ENCODE peak calls at places on chromosomes 4 and X, in four cellular contexts. One of them, this sample, is unnamed.

GRCh38 chr4:8230891-8231290 is 31.8 kb downstream of the SH3TC1 start:
- DNase-seq in upper lobe of left lung: no peak
- DNase-seq in uterus: no peak
- DNase-seq in HFF-Myc: no peak
- DNase-seq in this sample: no peak

GRCh38 chrX:23773601-23774175 is 9.3 kb upstream of the SAT1 start:
- DNase-seq in upper lobe of left lung: peak
- DNase-seq in uterus: no peak
- DNase-seq in HFF-Myc: no peak
- DNase-seq in this sample: peak

GRCh38 chrX:16462912-16463311 is 187.0 kb upstream of the S100G start:
- DNase-seq in upper lobe of left lung: no peak
- DNase-seq in uterus: peak
- DNase-seq in HFF-Myc: no peak
- DNase-seq in this sample: no peak

GRCh38 chr4:173524218-173525117 is 5.6 kb downstream of the HAND2 start:
- DNase-seq in upper lobe of left lung: no peak
- DNase-seq in uterus: no peak
- DNase-seq in HFF-Myc: no peak
- DNase-seq in this sample: peak

GRCh38 chr4:174213734-174214101 is 69.7 kb downstream of the FBXO8 start:
- DNase-seq in upper lobe of left lung: no peak
- DNase-seq in uterus: no peak
- DNase-seq in HFF-Myc: no peak
- DNase-seq in this sample: peak

GRCh38 chr4:185833055-185833598 is 21.1 kb upstream of the SORBS2 start:
- DNase-seq in upper lobe of left lung: no peak
- DNase-seq in uterus: no peak
- DNase-seq in HFF-Myc: no peak
- DNase-seq in this sample: no peak

GRCh38 chr4:33494150-33494549 is 2750.2 kb downstream of the ARAP2 start:
- DNase-seq in upper lobe of left lung: no peak
- DNase-seq in uterus: no peak
- DNase-seq in HFF-Myc: no peak
- DNase-seq in this sample: no peak

GRCh38 chr4:23337292-23337691 is 552.6 kb downstream of the PPARGC1A start:
- DNase-seq in upper lobe of left lung: no peak
- DNase-seq in uterus: no peak
- DNase-seq in HFF-Myc: no peak
- DNase-seq in this sample: no peak

GRCh38 chrX:67545772-67546495 is 2.1 kb downstream of the AR start:
- DNase-seq in upper lobe of left lung: peak
- DNase-seq in uterus: peak
- DNase-seq in HFF-Myc: no peak
- DNase-seq in this sample: peak

GRCh38 chr4:8224596-8225289 is 25.7 kb downstream of the SH3TC1 start:
- DNase-seq in upper lobe of left lung: no peak
- DNase-seq in uterus: no peak
- DNase-seq in HFF-Myc: no peak
- DNase-seq in this sample: no peak

GRCh38 chr4:89658701-89659024 is 178.3 kb downstream of the SNCA start:
- DNase-seq in upper lobe of left lung: no peak
- DNase-seq in uterus: no peak
- DNase-seq in HFF-Myc: no peak
- DNase-seq in this sample: no peak

GRCh38 chr4:81137894-81138293 is 77.1 kb downstream of the PRKG2 start:
- DNase-seq in upper lobe of left lung: no peak
- DNase-seq in uterus: no peak
- DNase-seq in HFF-Myc: no peak
- DNase-seq in this sample: no peak

GRCh38 chr4:154719087-154719486 is 24.7 kb upstream of the LRAT start:
- DNase-seq in upper lobe of left lung: no peak
- DNase-seq in uterus: no peak
- DNase-seq in HFF-Myc: peak
- DNase-seq in this sample: no peak

GRCh38 chr4:81314196-81314896 is 99.3 kb upstream of the PRKG2 start:
- DNase-seq in upper lobe of left lung: peak
- DNase-seq in uterus: no peak
- DNase-seq in HFF-Myc: peak
- DNase-seq in this sample: no peak

GRCh38 chrX:103215768-103216085 is 819 bp downstream of the BEX4 start:
- DNase-seq in upper lobe of left lung: no peak
- DNase-seq in uterus: no peak
- DNase-seq in HFF-Myc: no peak
- DNase-seq in this sample: no peak

GRCh38 chr4:145420595-145421214 is 60.9 kb upstream of the SMAD1 start:
- DNase-seq in upper lobe of left lung: no peak
- DNase-seq in uterus: no peak
- DNase-seq in HFF-Myc: no peak
- DNase-seq in this sample: no peak

GRCh38 chr4:145427991-145428390 is 53.7 kb upstream of the SMAD1 start:
- DNase-seq in upper lobe of left lung: no peak
- DNase-seq in uterus: no peak
- DNase-seq in HFF-Myc: no peak
- DNase-seq in this sample: no peak

GRCh38 chr4:145427221-145427620 is 54.4 kb upstream of the SMAD1 start:
- DNase-seq in upper lobe of left lung: no peak
- DNase-seq in uterus: no peak
- DNase-seq in HFF-Myc: no peak
- DNase-seq in this sample: no peak

GRCh38 chr4:145418739-145419138 is 62.9 kb upstream of the SMAD1 start:
- DNase-seq in upper lobe of left lung: no peak
- DNase-seq in uterus: no peak
- DNase-seq in HFF-Myc: no peak
- DNase-seq in this sample: no peak

GRCh38 chr4:145423017-145423708 is 58.5 kb upstream of the SMAD1 start:
- DNase-seq in upper lobe of left lung: no peak
- DNase-seq in uterus: no peak
- DNase-seq in HFF-Myc: no peak
- DNase-seq in this sample: no peak
- TF ChIP-seq CTCF in upper lobe of left lung: no peak
- TF ChIP-seq CTCF in uterus: no peak
- TF ChIP-seq CTCF in HFF-Myc: no peak
- TF ChIP-seq CTCF in this sample: no peak

DNA sequence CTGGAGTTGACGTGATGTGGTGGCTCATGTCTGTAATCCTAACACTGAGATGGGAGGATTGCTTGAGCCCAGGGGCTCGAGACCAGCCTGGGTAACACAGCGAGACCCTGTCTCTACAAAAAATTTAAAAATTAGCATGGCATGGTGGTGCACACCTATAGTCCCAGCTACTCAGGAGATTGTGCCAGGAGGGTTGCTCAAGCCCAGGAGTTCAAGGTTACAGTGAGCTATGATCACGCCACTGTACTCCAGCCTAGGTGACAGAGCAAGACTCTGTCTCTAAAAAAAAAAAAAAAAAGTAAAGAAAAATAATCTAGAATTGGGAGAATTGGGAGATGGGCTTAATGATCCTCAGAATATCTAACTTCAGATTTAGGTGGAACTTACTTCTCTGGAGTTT is 51.1 kb downstream of the MSN start:
- DNase-seq in upper lobe of left lung: no peak
- DNase-seq in uterus: no peak
- DNase-seq in HFF-Myc: no peak
- DNase-seq in this sample: no peak
- TF ChIP-seq CTCF in upper lobe of left lung: no peak
- TF ChIP-seq CTCF in uterus: no peak
- TF ChIP-seq CTCF in HFF-Myc: no peak
- TF ChIP-seq CTCF in this sample: no peak

GRCh38 chrX:115563633-115564182 is 2.7 kb downstream of the PLS3 start:
- DNase-seq in upper lobe of left lung: no peak
- DNase-seq in uterus: no peak
- DNase-seq in HFF-Myc: no peak
- DNase-seq in this sample: no peak
- TF ChIP-seq CTCF in upper lobe of left lung: no peak
- TF ChIP-seq CTCF in uterus: no peak
- TF ChIP-seq CTCF in HFF-Myc: no peak
- TF ChIP-seq CTCF in this sample: no peak

GRCh38 chrX:151796576-151796975 is 62.0 kb downstream of the CNGA2 start:
- DNase-seq in upper lobe of left lung: no peak
- DNase-seq in uterus: no peak
- DNase-seq in HFF-Myc: no peak
- DNase-seq in this sample: no peak
- TF ChIP-seq CTCF in upper lobe of left lung: no peak
- TF ChIP-seq CTCF in uterus: no peak
- TF ChIP-seq CTCF in HFF-Myc: no peak
- TF ChIP-seq CTCF in this sample: no peak

GRCh38 chrX:150364347-150365050 is 1.4 kb downstream of the MAMLD1 start:
- DNase-seq in upper lobe of left lung: no peak
- DNase-seq in uterus: no peak
- DNase-seq in HFF-Myc: no peak
- DNase-seq in this sample: no peak

GRCh38 chrX:150365051-150365952 is 2.2 kb downstream of the MAMLD1 start:
- DNase-seq in upper lobe of left lung: peak
- DNase-seq in uterus: peak
- DNase-seq in HFF-Myc: no peak
- DNase-seq in this sample: peak

GRCh38 chrX:150363561-150364346 is 637 bp downstream of the MAMLD1 start:
- DNase-seq in upper lobe of left lung: no peak
- DNase-seq in uterus: peak
- DNase-seq in HFF-Myc: no peak
- DNase-seq in this sample: no peak

GRCh38 chrX:150366951-150367545 is 3.9 kb downstream of the MAMLD1 start:
- DNase-seq in upper lobe of left lung: no peak
- DNase-seq in uterus: no peak
- DNase-seq in HFF-Myc: no peak
- DNase-seq in this sample: no peak

GRCh38 chrX:150365953-150366911 is 3.1 kb downstream of the MAMLD1 start:
- DNase-seq in upper lobe of left lung: no peak
- DNase-seq in uterus: peak
- DNase-seq in HFF-Myc: no peak
- DNase-seq in this sample: no peak
- TF ChIP-seq CTCF in upper lobe of left lung: no peak
- TF ChIP-seq CTCF in uterus: no peak
- TF ChIP-seq CTCF in HFF-Myc: peak
- TF ChIP-seq CTCF in this sample: no peak

DNA sequence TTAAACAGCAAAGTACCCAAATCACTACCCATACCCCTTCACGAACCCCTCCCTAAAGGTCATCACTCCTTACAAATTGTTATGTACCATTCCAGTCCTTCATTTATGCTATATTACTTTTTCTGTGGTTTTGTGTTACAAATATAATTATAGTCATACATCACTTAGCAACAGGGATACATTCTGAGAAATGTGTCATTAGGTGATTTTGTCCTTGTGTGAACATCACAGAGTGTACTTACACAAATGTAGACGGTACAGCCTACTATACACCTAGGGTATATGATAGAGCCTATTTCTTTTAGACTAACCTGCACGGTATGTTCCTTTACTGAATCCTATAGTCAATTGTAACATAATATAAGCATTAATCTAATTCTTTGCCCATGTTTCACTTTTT is 61.9 kb downstream of the ASB9 start:
- DNase-seq in upper lobe of left lung: no peak
- DNase-seq in uterus: no peak
- DNase-seq in HFF-Myc: no peak
- DNase-seq in this sample: no peak
- TF ChIP-seq CTCF in upper lobe of left lung: no peak
- TF ChIP-seq CTCF in uterus: no peak
- TF ChIP-seq CTCF in HFF-Myc: no peak
- TF ChIP-seq CTCF in this sample: no peak

DNA sequence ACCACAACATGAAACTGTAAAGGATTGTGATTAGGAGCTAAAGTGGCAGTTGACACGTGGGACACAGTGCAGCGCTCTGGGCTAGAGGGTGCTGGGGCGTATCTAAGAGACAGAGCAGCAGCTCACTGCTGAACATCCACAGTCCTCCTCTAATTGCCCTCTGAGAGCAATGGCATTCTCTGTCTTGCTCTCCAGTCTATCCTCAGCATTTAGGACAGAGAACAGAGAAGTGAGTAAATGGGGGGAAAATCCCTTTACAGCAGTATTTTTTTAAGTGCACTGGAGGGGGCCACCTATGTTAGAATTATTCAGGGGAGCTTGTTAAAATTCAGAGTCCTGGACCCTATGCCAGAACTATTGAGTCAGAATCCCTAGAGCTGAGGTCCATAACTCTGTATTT is 4.2 kb upstream of the TMEM154 start:
- DNase-seq in upper lobe of left lung: no peak
- DNase-seq in uterus: no peak
- DNase-seq in HFF-Myc: no peak
- DNase-seq in this sample: peak
- TF ChIP-seq CTCF in upper lobe of left lung: no peak
- TF ChIP-seq CTCF in uterus: no peak
- TF ChIP-seq CTCF in HFF-Myc: no peak
- TF ChIP-seq CTCF in this sample: no peak

GRCh38 chrX:39654183-39654925 is 443.4 kb downstream of the BCOR start:
- DNase-seq in upper lobe of left lung: no peak
- DNase-seq in uterus: no peak
- DNase-seq in HFF-Myc: no peak
- DNase-seq in this sample: no peak

GRCh38 chrX:39650883-39651282 is 446.9 kb downstream of the BCOR start:
- DNase-seq in upper lobe of left lung: no peak
- DNase-seq in uterus: no peak
- DNase-seq in HFF-Myc: no peak
- DNase-seq in this sample: no peak

GRCh38 chrX:39653656-39654055 is 444.1 kb downstream of the BCOR start:
- DNase-seq in upper lobe of left lung: no peak
- DNase-seq in uterus: no peak
- DNase-seq in HFF-Myc: no peak
- DNase-seq in this sample: no peak

GRCh38 chrX:39654952-39655351 is 442.8 kb downstream of the BCOR start:
- DNase-seq in upper lobe of left lung: no peak
- DNase-seq in uterus: no peak
- DNase-seq in HFF-Myc: no peak
- DNase-seq in this sample: no peak

GRCh38 chrX:39652336-39652735 is 445.4 kb downstream of the BCOR start:
- DNase-seq in upper lobe of left lung: no peak
- DNase-seq in uterus: no peak
- DNase-seq in HFF-Myc: no peak
- DNase-seq in this sample: peak
- TF ChIP-seq CTCF in upper lobe of left lung: no peak
- TF ChIP-seq CTCF in uterus: no peak
- TF ChIP-seq CTCF in HFF-Myc: peak
- TF ChIP-seq CTCF in this sample: peak

This sample was measured in GM10248.